ENCODE peak calls at places on chromosome 2, in four cellular contexts. One of them, this sample, is unnamed.

GRCh38 chr2:184187421-184187971 is 410.8 kb upstream of the ZNF804A start:
- DNase-seq in IMR-90: no peak
- DNase-seq in left ventricle myocardium inferior: no peak
- DNase-seq in cardiac muscle cell: no peak
- DNase-seq in this sample: no peak

GRCh38 chr2:109238580-109238979 is 109.6 kb downstream of the SH3RF3 start:
- DNase-seq in left ventricle myocardium inferior: peak; percentile 70
- DNase-seq in cardiac muscle cell: peak; percentile 97
- DNase-seq in IMR-90: peak; percentile 95
- DNase-seq in this sample: peak; percentile 45

GRCh38 chr2:11829947-11830707 is 83.7 kb downstream of the LPIN1 start:
- DNase-seq in IMR-90: peak; percentile 98
- DNase-seq in left ventricle myocardium inferior: peak; percentile 53
- DNase-seq in cardiac muscle cell: peak; percentile 98
- DNase-seq in this sample: peak; percentile 57

GRCh38 chr2:119914266-119914665 is 98.6 kb upstream of the EPB41L5 start:
- DNase-seq in IMR-90: peak; percentile 59
- DNase-seq in cardiac muscle cell: peak; percentile 2
- DNase-seq in left ventricle myocardium inferior: no peak
- DNase-seq in this sample: no peak

GRCh38 chr2:74991977-74992376 is 33.5 kb downstream of the POLE4 start:
- DNase-seq in left ventricle myocardium inferior: no peak
- DNase-seq in cardiac muscle cell: peak; percentile 97
- DNase-seq in IMR-90: peak; percentile 73
- DNase-seq in this sample: no peak

GRCh38 chr2:150450765-150451164 is 36.7 kb downstream of the RND3 start:
- DNase-seq in cardiac muscle cell: no peak
- DNase-seq in left ventricle myocardium inferior: no peak
- DNase-seq in IMR-90: peak; percentile 35
- DNase-seq in this sample: no peak

GRCh38 chr2:233481368-233482142 is 85.0 kb downstream of the USP40 start:
- DNase-seq in IMR-90: no peak
- DNase-seq in cardiac muscle cell: no peak
- DNase-seq in left ventricle myocardium inferior: no peak
- DNase-seq in this sample: no peak

GRCh38 chr2:157052685-157053224 is 204.8 kb upstream of the GALNT5 start:
- DNase-seq in left ventricle myocardium inferior: no peak
- DNase-seq in IMR-90: peak; percentile 87
- DNase-seq in cardiac muscle cell: peak; percentile 85
- DNase-seq in this sample: no peak

GRCh38 chr2:62999905-63000304 is 50.7 kb upstream of the OTX1 start:
- DNase-seq in left ventricle myocardium inferior: peak; percentile 36
- DNase-seq in IMR-90: no peak
- DNase-seq in cardiac muscle cell: peak; percentile 42
- DNase-seq in this sample: no peak

GRCh38 chr2:202098336-202098735 is 25.3 kb downstream of the KIAA2012 start:
- DNase-seq in IMR-90: peak; percentile 53
- DNase-seq in cardiac muscle cell: peak; percentile 31
- DNase-seq in left ventricle myocardium inferior: no peak
- DNase-seq in this sample: no peak
- H3K4me1 ChIP-seq in IMR-90: peaks cover 1% of the 10 kb centered on the region
- H3K4me1 ChIP-seq in cardiac muscle cell: peaks cover 13% of the 10 kb centered on the region
- H3K4me1 ChIP-seq in left ventricle myocardium inferior: no peaks in the 10 kb centered on the region
- H3K4me1 ChIP-seq in this sample: no peaks in the 10 kb centered on the region

GRCh38 chr2:148876190-148876588 is 1.2 kb downstream of the KIF5C start:
- DNase-seq in left ventricle myocardium inferior: no peak
- DNase-seq in cardiac muscle cell: no peak
- DNase-seq in IMR-90: no peak
- DNase-seq in this sample: peak; percentile 51

GRCh38 chr2:148874868-148875341 is at the start of gene KIF5C:
- DNase-seq in left ventricle myocardium inferior: peak; percentile 81
- DNase-seq in IMR-90: peak; percentile 63
- DNase-seq in cardiac muscle cell: peak; percentile 85
- DNase-seq in this sample: peak; percentile 80

GRCh38 chr2:148877403-148877740 is 2.3 kb downstream of the KIF5C start:
- DNase-seq in left ventricle myocardium inferior: no peak
- DNase-seq in IMR-90: no peak
- DNase-seq in cardiac muscle cell: no peak
- DNase-seq in this sample: no peak

GRCh38 chr2:148875387-148876051 is 492 bp downstream of the KIF5C start:
- DNase-seq in IMR-90: no peak
- DNase-seq in cardiac muscle cell: no peak
- DNase-seq in left ventricle myocardium inferior: no peak
- DNase-seq in this sample: peak; percentile 15

GRCh38 chr2:148876589-148877402 is 1.8 kb downstream of the KIF5C start:
- DNase-seq in IMR-90: no peak
- DNase-seq in left ventricle myocardium inferior: no peak
- DNase-seq in cardiac muscle cell: no peak
- DNase-seq in this sample: peak; percentile 43
- H3K27ac ChIP-seq in IMR-90: no peak overlapping the region
- H3K27ac ChIP-seq in left ventricle myocardium inferior: no peak overlapping the region
- H3K27ac ChIP-seq in cardiac muscle cell: no peak overlapping the region
- H3K27ac ChIP-seq in this sample: no peak overlapping the region

GRCh38 chr2:149155181-149155580 is 116.7 kb downstream of the LYPD6B start:
- DNase-seq in IMR-90: no peak
- DNase-seq in left ventricle myocardium inferior: no peak
- DNase-seq in cardiac muscle cell: no peak
- DNase-seq in this sample: no peak
- H3K4me3 ChIP-seq in IMR-90: no peak overlapping the region
- H3K4me3 ChIP-seq in left ventricle myocardium inferior: no peak overlapping the region
- H3K4me3 ChIP-seq in cardiac muscle cell: no peak overlapping the region
- H3K4me3 ChIP-seq in this sample: no peak overlapping the region

DNA sequence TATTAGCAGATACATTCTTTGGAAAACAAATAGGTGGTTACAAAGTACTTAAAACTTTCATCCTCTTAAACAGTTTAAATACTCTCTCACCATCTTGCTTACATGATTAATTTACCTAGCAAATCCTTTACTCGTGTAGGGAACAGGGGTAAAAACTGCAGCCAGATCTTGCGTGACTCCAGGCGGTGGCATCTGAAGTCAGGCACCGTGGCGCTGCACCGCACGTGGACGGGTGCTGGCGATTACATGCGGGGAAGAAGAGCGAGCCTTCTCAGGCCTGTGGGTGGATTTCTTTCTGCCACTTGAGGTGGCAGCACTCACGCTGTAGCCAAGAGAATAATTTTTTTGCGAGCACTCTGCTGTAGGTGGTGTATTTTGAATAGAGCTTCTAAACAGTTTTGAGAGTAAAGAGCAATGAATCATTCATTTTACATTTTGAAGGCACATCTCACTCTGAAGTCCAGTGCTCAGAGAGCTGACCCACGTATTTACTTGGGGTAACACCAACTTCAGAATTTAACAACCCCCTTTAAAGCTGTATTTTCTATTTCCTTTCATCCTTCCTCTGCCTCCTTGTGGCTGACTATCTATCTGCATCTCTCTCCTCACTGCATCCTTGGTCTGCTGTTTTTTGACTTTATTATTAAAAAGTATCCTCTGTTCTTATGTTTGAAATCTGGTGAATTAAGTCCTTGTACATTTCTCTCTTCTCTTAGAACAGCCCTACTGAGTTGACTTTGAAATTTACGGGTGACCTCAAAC is 68.9 kb downstream of the EPAS1 start:
- DNase-seq in cardiac muscle cell: no peak
- DNase-seq in left ventricle myocardium inferior: no peak
- DNase-seq in IMR-90: peak; percentile 27
- DNase-seq in this sample: no peak
- H3K4me1 ChIP-seq in cardiac muscle cell: no peaks in the 10 kb centered on the region
- H3K4me1 ChIP-seq in left ventricle myocardium inferior: peaks cover 66% of the 10 kb centered on the region
- H3K4me1 ChIP-seq in IMR-90: peaks cover 19% of the 10 kb centered on the region
- H3K4me1 ChIP-seq in this sample: peaks cover 17% of the 10 kb centered on the region

GRCh38 chr2:46747297-46747818 is 168.2 kb downstream of the MCFD2 start:
- DNase-seq in IMR-90: peak; percentile 33
- DNase-seq in cardiac muscle cell: peak; percentile 58
- DNase-seq in left ventricle myocardium inferior: no peak
- DNase-seq in this sample: no peak
- H3K27ac ChIP-seq in IMR-90: peak overlapping the region; percentile 56
- H3K27ac ChIP-seq in cardiac muscle cell: no peak overlapping the region
- H3K27ac ChIP-seq in left ventricle myocardium inferior: no peak overlapping the region
- H3K27ac ChIP-seq in this sample: no peak overlapping the region

This sample was measured in CD8-positive, alpha-beta memory T cell.